ENCODE peak calls at places on chromosomes 12 and 14, in eight cellular contexts. F is astrocyte, C is A549, I is IMR-90, V is HCT116, B is mammary epithelial cell, L is PC-3, J is HepG2. H is an unnamed sample.

GRCh38 chr12:73902270-73902669 is 635.4 kb upstream of the ATXN7L3B start:
- DNase-seq in F (no peak), C (peak; percentile 21), I (no peak), V (no peak), B (no peak), L (peak; percentile 46), J (no peak), H (no peak)

GRCh38 chr14:31954991-31955390 is 122.1 kb upstream of the ARHGAP5 start:
- DNase-seq in F (no peak), C (no peak), I (peak; percentile 18), V (no peak), B (peak; percentile 51), L (peak; percentile 11), J (no peak), H (no peak)

GRCh38 chr12:90290980-90291975 is 582.6 kb upstream of the ATP2B1 start:
- DNase-seq in F (no peak), C (no peak), I (no peak), V (no peak), B (no peak), L (no peak), J (no peak), H (no peak)

GRCh38 chr12:53703746-53704145 is 23.5 kb downstream of the CALCOCO1 start:
- DNase-seq in F (peak; percentile 74), C (no peak), I (peak; percentile 64), V (no peak), B (no peak), L (peak; percentile 10), J (no peak), H (no peak)

GRCh38 chr14:44798386-44799242 is 163.1 kb downstream of the KLHL28 start:
- DNase-seq in F (no peak), C (no peak), I (no peak), V (no peak), B (no peak), L (peak; percentile 11), J (no peak), H (peak; percentile 0)

GRCh38 chr12:69894800-69895199 is 69.8 kb downstream of the MYRFL start:
- DNase-seq in F (no peak), C (no peak), I (no peak), V (no peak), B (no peak), L (no peak), J (no peak), H (no peak)

GRCh38 chr14:100554082-100554677 is 33.0 kb downstream of the BEGAIN start:
- DNase-seq in F (no peak), C (peak; percentile 51), I (no peak), V (no peak), B (peak; percentile 45), L (no peak), J (no peak), H (no peak)

GRCh38 chr12:22377731-22378496 is 43.4 kb upstream of the ST8SIA1 start:
- DNase-seq in F (peak; percentile 54), C (no peak), I (no peak), V (no peak), B (no peak), L (peak; percentile 7), J (no peak), H (no peak)

GRCh38 chr12:52584156-52584682 is 10.6 kb upstream of the KRT74 start:
- DNase-seq in F (no peak), C (no peak), I (no peak), V (no peak), B (no peak), L (no peak), J (no peak), H (no peak)

GRCh38 chr12:46237381-46238045 is 31.3 kb downstream of the SLC38A1 start:
- DNase-seq in F (peak; percentile 58), C (no peak), I (no peak), V (no peak), B (no peak), L (no peak), J (no peak), H (no peak)

GRCh38 chr12:8560986-8561385 is 20.3 kb upstream of the CLEC4E start:
- DNase-seq in F (no peak), C (no peak), I (no peak), V (no peak), B (no peak), L (no peak), J (no peak), H (no peak)

GRCh38 chr14:31717294-31718085 is 156.3 kb downstream of the NUBPL start:
- DNase-seq in F (no peak), C (no peak), I (no peak), V (no peak), B (peak; percentile 32), L (no peak), J (peak; percentile 84), H (no peak)

GRCh38 chr14:54769955-54770863 is 132.4 kb downstream of the GCH1 start:
- DNase-seq in F (no peak), C (no peak), I (no peak), V (no peak), B (no peak), L (no peak), J (no peak), H (no peak)
- H3K4me2 ChIP-seq in F (no peak overlapping the region), C (no peak overlapping the region), I (no peak overlapping the region), V (no peak overlapping the region), B (no peak overlapping the region), L (no peak overlapping the region), J (no peak overlapping the region), H (no peak overlapping the region)

GRCh38 chr12:102462803-102463499 is 17.4 kb downstream of the IGF1 start:
- DNase-seq in F (peak; percentile 80), C (no peak), I (peak; percentile 80), V (no peak), B (no peak), L (no peak), J (no peak), H (no peak)
- H3K4me2 ChIP-seq in F (peak overlapping the region; percentile 15), C (no peak overlapping the region), I (peak overlapping the region; percentile 48), V (no peak overlapping the region), B (no peak overlapping the region), L (no peak overlapping the region), J (no peak overlapping the region), H (peak overlapping the region; percentile 42)

GRCh38 chr12:108316153-108316892 is 22.8 kb downstream of the CMKLR1 start:
- DNase-seq in F (no peak), C (no peak), I (no peak), V (no peak), B (no peak), L (no peak), J (no peak), H (no peak)
- H3K4me2 ChIP-seq in F (no peak overlapping the region), C (no peak overlapping the region), I (no peak overlapping the region), V (no peak overlapping the region), B (no peak overlapping the region), L (no peak overlapping the region), J (no peak overlapping the region), H (no peak overlapping the region)

DNA sequence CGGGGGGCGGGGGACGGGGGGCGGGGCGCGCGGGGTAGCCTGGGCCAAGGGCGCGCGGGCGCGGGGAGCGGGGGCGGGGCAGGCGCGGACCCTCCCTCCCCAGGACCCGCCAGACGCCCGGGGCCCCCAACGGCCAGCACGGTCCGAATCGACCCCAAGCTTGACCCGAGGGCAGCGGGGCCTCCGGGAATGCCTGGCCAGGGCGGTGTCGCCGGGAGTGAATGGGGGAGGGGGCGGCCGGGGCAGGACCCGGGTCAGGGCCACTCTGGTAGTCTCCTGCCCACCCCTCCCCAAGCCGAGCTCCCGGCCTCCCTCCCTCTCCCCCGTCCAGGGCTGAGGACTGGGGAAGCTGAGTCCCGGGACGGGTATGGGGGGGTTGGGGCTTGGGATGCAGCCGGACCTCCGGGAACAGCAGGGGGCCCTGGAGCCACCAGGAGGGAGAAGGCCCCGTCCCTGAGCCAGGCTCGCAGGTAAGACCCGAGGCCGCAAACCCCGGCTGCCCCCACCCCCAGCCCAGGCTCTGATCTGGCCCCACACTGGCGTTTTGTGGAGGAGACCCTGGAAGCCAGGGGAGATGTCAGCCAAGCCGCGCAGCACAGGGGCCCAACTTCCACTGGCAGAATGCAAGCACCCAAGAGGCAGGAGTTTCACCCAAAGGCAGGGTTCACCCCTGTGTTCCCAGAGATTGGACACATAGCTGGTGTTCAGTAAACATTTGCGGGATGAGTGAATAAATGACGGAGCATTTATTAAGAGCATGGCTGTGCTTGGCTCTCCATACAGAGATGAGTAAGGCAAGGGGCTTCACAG is 555 bp upstream of the GALNT9 start:
- DNase-seq in F (no peak), C (no peak), I (no peak), V (no peak), B (no peak), L (no peak), J (no peak), H (no peak)
- H3K4me2 ChIP-seq in F (no peak overlapping the region), C (peak overlapping the region; percentile 98), I (no peak overlapping the region), V (no peak overlapping the region), B (no peak overlapping the region), L (no peak overlapping the region), J (no peak overlapping the region), H (no peak overlapping the region)

DNA sequence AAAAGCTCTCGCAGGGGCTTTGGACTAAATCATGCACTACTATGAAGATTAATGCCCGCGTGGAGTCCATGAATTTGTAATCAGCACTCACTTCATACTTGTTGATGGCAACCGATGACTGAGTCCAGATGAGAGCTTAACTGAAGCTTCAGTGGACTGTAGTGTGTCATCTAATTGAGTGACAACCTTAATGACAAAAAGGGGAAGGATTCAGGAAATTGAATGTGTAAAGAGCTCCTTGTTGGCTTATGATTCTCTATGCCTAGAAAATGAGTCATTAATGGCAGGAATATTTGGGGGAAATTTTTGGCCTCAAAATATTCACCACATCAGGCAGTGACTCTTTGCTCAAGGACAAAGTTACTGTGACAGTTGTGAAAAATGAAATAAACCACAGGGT is 55.2 kb upstream of the STON2 start:
- DNase-seq in F (peak; percentile 61), C (no peak), I (no peak), V (no peak), B (no peak), L (no peak), J (no peak), H (no peak)
- H3K4me2 ChIP-seq in F (no peak overlapping the region), C (no peak overlapping the region), I (no peak overlapping the region), V (no peak overlapping the region), B (no peak overlapping the region), L (no peak overlapping the region), J (no peak overlapping the region), H (no peak overlapping the region)

GRCh38 chr14:67389261-67389660 is 22.7 kb downstream of the PLEK2 start:
- DNase-seq in F (no peak), C (no peak), I (no peak), V (no peak), B (no peak), L (no peak), J (no peak), H (no peak)

GRCh38 chr14:67387195-67387594 is 24.8 kb downstream of the PLEK2 start:
- DNase-seq in F (no peak), C (no peak), I (peak; percentile 56), V (no peak), B (peak; percentile 31), L (peak; percentile 45), J (no peak), H (no peak)

GRCh38 chr14:67390135-67390534 is 21.8 kb downstream of the PLEK2 start:
- DNase-seq in F (no peak), C (no peak), I (no peak), V (no peak), B (no peak), L (no peak), J (no peak), H (no peak)

GRCh38 chr14:67385618-67386017 is 25.5 kb downstream of the EIF2S1 start:
- DNase-seq in F (no peak), C (no peak), I (no peak), V (no peak), B (peak; percentile 44), L (peak; percentile 37), J (no peak), H (no peak)

GRCh38 chr14:67385120-67385519 is 25.0 kb downstream of the EIF2S1 start:
- DNase-seq in F (no peak), C (no peak), I (no peak), V (no peak), B (no peak), L (peak; percentile 63), J (no peak), H (no peak)
- H3K4me2 ChIP-seq in F (no peak overlapping the region), C (no peak overlapping the region), I (no peak overlapping the region), V (no peak overlapping the region), B (no peak overlapping the region), L (no peak overlapping the region), J (no peak overlapping the region), H (no peak overlapping the region)